ENCODE peak calls at places on chromosomes 16 and 17, in seven cellular contexts. One of them, this sample, is unnamed.

GRCh38 chr16:23914935-23915549 is 79.3 kb downstream of the PRKCB start:
- DNase-seq in stimulated activated naive CD8-positive, alpha-beta T cell treated with anti-CD3 and anti-CD28 coated beads, Interleukin-15, Interleukin-2, amounts not matched to agents 100 U/mL and 50 U/mL, for 24 hours: no peak
- DNase-seq in memory B cell: no peak
- DNase-seq in iris pigment epithelial cell: no peak
- DNase-seq in left ventricle myocardium superior: no peak
- DNase-seq in adrenal gland: no peak
- DNase-seq in fibroblast of mammary gland: no peak
- DNase-seq in this sample: no peak

GRCh38 chr16:50671644-50672260 is 9.4 kb downstream of the SNX20 start:
- DNase-seq in left ventricle myocardium superior: no peak
- DNase-seq in memory B cell: peak; percentile 46
- DNase-seq in adrenal gland: peak; percentile 29
- DNase-seq in fibroblast of mammary gland: peak; percentile 56
- DNase-seq in iris pigment epithelial cell: peak; percentile 23
- DNase-seq in stimulated activated naive CD8-positive, alpha-beta T cell treated with anti-CD3 and anti-CD28 coated beads, Interleukin-15, Interleukin-2, amounts not matched to agents 100 U/mL and 50 U/mL, for 24 hours: peak; percentile 73
- DNase-seq in this sample: peak; percentile 37

GRCh38 chr16:75108792-75109731 is 7.5 kb downstream of the LDHD start:
- DNase-seq in adrenal gland: peak; percentile 98
- DNase-seq in left ventricle myocardium superior: peak; percentile 92
- DNase-seq in stimulated activated naive CD8-positive, alpha-beta T cell treated with anti-CD3 and anti-CD28 coated beads, Interleukin-15, Interleukin-2, amounts not matched to agents 100 U/mL and 50 U/mL, for 24 hours: peak; percentile 84
- DNase-seq in memory B cell: peak; percentile 27
- DNase-seq in iris pigment epithelial cell: peak; percentile 94
- DNase-seq in fibroblast of mammary gland: peak; percentile 95
- DNase-seq in this sample: peak; percentile 91

GRCh38 chr17:67221062-67221998 is 23.7 kb downstream of the HELZ start:
- DNase-seq in memory B cell: no peak
- DNase-seq in iris pigment epithelial cell: peak; percentile 62
- DNase-seq in fibroblast of mammary gland: peak; percentile 37
- DNase-seq in stimulated activated naive CD8-positive, alpha-beta T cell treated with anti-CD3 and anti-CD28 coated beads, Interleukin-15, Interleukin-2, amounts not matched to agents 100 U/mL and 50 U/mL, for 24 hours: no peak
- DNase-seq in adrenal gland: peak; percentile 48
- DNase-seq in left ventricle myocardium superior: no peak
- DNase-seq in this sample: peak; percentile 78

GRCh38 chr17:2309338-2310143 is 5.8 kb downstream of the SRR start:
- DNase-seq in iris pigment epithelial cell: peak; percentile 58
- DNase-seq in left ventricle myocardium superior: no peak
- DNase-seq in fibroblast of mammary gland: peak; percentile 14
- DNase-seq in memory B cell: no peak
- DNase-seq in adrenal gland: peak; percentile 70
- DNase-seq in stimulated activated naive CD8-positive, alpha-beta T cell treated with anti-CD3 and anti-CD28 coated beads, Interleukin-15, Interleukin-2, amounts not matched to agents 100 U/mL and 50 U/mL, for 24 hours: no peak
- DNase-seq in this sample: peak; percentile 53

GRCh38 chr16:86906608-86907007 is 328.3 kb downstream of the FOXL1 start:
- DNase-seq in memory B cell: no peak
- DNase-seq in stimulated activated naive CD8-positive, alpha-beta T cell treated with anti-CD3 and anti-CD28 coated beads, Interleukin-15, Interleukin-2, amounts not matched to agents 100 U/mL and 50 U/mL, for 24 hours: no peak
- DNase-seq in adrenal gland: no peak
- DNase-seq in fibroblast of mammary gland: no peak
- DNase-seq in iris pigment epithelial cell: no peak
- DNase-seq in left ventricle myocardium superior: no peak
- DNase-seq in this sample: no peak

GRCh38 chr16:12009922-12010321 is 33.4 kb downstream of the SNX29 start:
- DNase-seq in adrenal gland: no peak
- DNase-seq in stimulated activated naive CD8-positive, alpha-beta T cell treated with anti-CD3 and anti-CD28 coated beads, Interleukin-15, Interleukin-2, amounts not matched to agents 100 U/mL and 50 U/mL, for 24 hours: no peak
- DNase-seq in iris pigment epithelial cell: no peak
- DNase-seq in fibroblast of mammary gland: no peak
- DNase-seq in left ventricle myocardium superior: no peak
- DNase-seq in memory B cell: no peak
- DNase-seq in this sample: no peak

GRCh38 chr17:40315206-40315605 is 6.2 kb downstream of the RARA start:
- DNase-seq in left ventricle myocardium superior: no peak
- DNase-seq in stimulated activated naive CD8-positive, alpha-beta T cell treated with anti-CD3 and anti-CD28 coated beads, Interleukin-15, Interleukin-2, amounts not matched to agents 100 U/mL and 50 U/mL, for 24 hours: no peak
- DNase-seq in iris pigment epithelial cell: no peak
- DNase-seq in fibroblast of mammary gland: no peak
- DNase-seq in adrenal gland: no peak
- DNase-seq in memory B cell: no peak
- DNase-seq in this sample: no peak

GRCh38 chr16:57889522-57889921 is 81.4 kb downstream of the CNGB1 start:
- DNase-seq in adrenal gland: no peak
- DNase-seq in left ventricle myocardium superior: no peak
- DNase-seq in iris pigment epithelial cell: peak; percentile 28
- DNase-seq in fibroblast of mammary gland: no peak
- DNase-seq in memory B cell: no peak
- DNase-seq in stimulated activated naive CD8-positive, alpha-beta T cell treated with anti-CD3 and anti-CD28 coated beads, Interleukin-15, Interleukin-2, amounts not matched to agents 100 U/mL and 50 U/mL, for 24 hours: no peak
- DNase-seq in this sample: no peak

GRCh38 chr16:87790278-87791023 is 24.7 kb upstream of the KLHDC4 start:
- DNase-seq in iris pigment epithelial cell: no peak
- DNase-seq in stimulated activated naive CD8-positive, alpha-beta T cell treated with anti-CD3 and anti-CD28 coated beads, Interleukin-15, Interleukin-2, amounts not matched to agents 100 U/mL and 50 U/mL, for 24 hours: no peak
- DNase-seq in fibroblast of mammary gland: no peak
- DNase-seq in left ventricle myocardium superior: peak; percentile 64
- DNase-seq in memory B cell: no peak
- DNase-seq in adrenal gland: peak; percentile 77
- DNase-seq in this sample: no peak

GRCh38 chr16:20743591-20743990 is 2.0 kb upstream of the THUMPD1 start:
- DNase-seq in adrenal gland: no peak
- DNase-seq in iris pigment epithelial cell: no peak
- DNase-seq in left ventricle myocardium superior: no peak
- DNase-seq in stimulated activated naive CD8-positive, alpha-beta T cell treated with anti-CD3 and anti-CD28 coated beads, Interleukin-15, Interleukin-2, amounts not matched to agents 100 U/mL and 50 U/mL, for 24 hours: no peak
- DNase-seq in memory B cell: no peak
- DNase-seq in fibroblast of mammary gland: no peak
- DNase-seq in this sample: no peak

GRCh38 chr17:57577751-57578607 is 167.1 kb downstream of the CCDC182 start:
- DNase-seq in memory B cell: no peak
- DNase-seq in left ventricle myocardium superior: peak; percentile 60
- DNase-seq in iris pigment epithelial cell: peak; percentile 89
- DNase-seq in adrenal gland: peak; percentile 85
- DNase-seq in stimulated activated naive CD8-positive, alpha-beta T cell treated with anti-CD3 and anti-CD28 coated beads, Interleukin-15, Interleukin-2, amounts not matched to agents 100 U/mL and 50 U/mL, for 24 hours: no peak
- DNase-seq in fibroblast of mammary gland: peak; percentile 71
- DNase-seq in this sample: peak; percentile 92

GRCh38 chr16:85286066-85286712 is 173.9 kb upstream of the CIBAR2 start:
- DNase-seq in memory B cell: no peak
- DNase-seq in left ventricle myocardium superior: peak; percentile 81
- DNase-seq in adrenal gland: peak; percentile 97
- DNase-seq in iris pigment epithelial cell: no peak
- DNase-seq in fibroblast of mammary gland: peak; percentile 88
- DNase-seq in stimulated activated naive CD8-positive, alpha-beta T cell treated with anti-CD3 and anti-CD28 coated beads, Interleukin-15, Interleukin-2, amounts not matched to agents 100 U/mL and 50 U/mL, for 24 hours: no peak
- DNase-seq in this sample: peak; percentile 67

GRCh38 chr16:77877712-77878111 is 89.3 kb downstream of the VAT1L start:
- DNase-seq in adrenal gland: peak; percentile 38
- DNase-seq in left ventricle myocardium superior: no peak
- DNase-seq in memory B cell: no peak
- DNase-seq in iris pigment epithelial cell: peak; percentile 96
- DNase-seq in fibroblast of mammary gland: peak; percentile 90
- DNase-seq in stimulated activated naive CD8-positive, alpha-beta T cell treated with anti-CD3 and anti-CD28 coated beads, Interleukin-15, Interleukin-2, amounts not matched to agents 100 U/mL and 50 U/mL, for 24 hours: no peak
- DNase-seq in this sample: peak; percentile 76

GRCh38 chr17:43434902-43435319 is 36.1 kb downstream of the ARL4D start:
- DNase-seq in adrenal gland: no peak
- DNase-seq in fibroblast of mammary gland: no peak
- DNase-seq in iris pigment epithelial cell: peak; percentile 49
- DNase-seq in stimulated activated naive CD8-positive, alpha-beta T cell treated with anti-CD3 and anti-CD28 coated beads, Interleukin-15, Interleukin-2, amounts not matched to agents 100 U/mL and 50 U/mL, for 24 hours: no peak
- DNase-seq in left ventricle myocardium superior: no peak
- DNase-seq in memory B cell: no peak
- DNase-seq in this sample: no peak

GRCh38 chr17:73586153-73586906 is 57.9 kb downstream of the SDK2 start:
- DNase-seq in adrenal gland: no peak
- DNase-seq in stimulated activated naive CD8-positive, alpha-beta T cell treated with anti-CD3 and anti-CD28 coated beads, Interleukin-15, Interleukin-2, amounts not matched to agents 100 U/mL and 50 U/mL, for 24 hours: no peak
- DNase-seq in fibroblast of mammary gland: no peak
- DNase-seq in iris pigment epithelial cell: no peak
- DNase-seq in memory B cell: no peak
- DNase-seq in left ventricle myocardium superior: no peak
- DNase-seq in this sample: no peak

GRCh38 chr17:17928422-17929386 is 43.5 kb downstream of the TOM1L2 start:
- DNase-seq in memory B cell: no peak
- DNase-seq in stimulated activated naive CD8-positive, alpha-beta T cell treated with anti-CD3 and anti-CD28 coated beads, Interleukin-15, Interleukin-2, amounts not matched to agents 100 U/mL and 50 U/mL, for 24 hours: no peak
- DNase-seq in adrenal gland: no peak
- DNase-seq in iris pigment epithelial cell: no peak
- DNase-seq in fibroblast of mammary gland: no peak
- DNase-seq in left ventricle myocardium superior: no peak
- DNase-seq in this sample: peak; percentile 58

GRCh38 chr16:49556252-49557069 is 182.9 kb downstream of the C16orf78 start:
- DNase-seq in adrenal gland: no peak
- DNase-seq in stimulated activated naive CD8-positive, alpha-beta T cell treated with anti-CD3 and anti-CD28 coated beads, Interleukin-15, Interleukin-2, amounts not matched to agents 100 U/mL and 50 U/mL, for 24 hours: no peak
- DNase-seq in memory B cell: no peak
- DNase-seq in fibroblast of mammary gland: peak; percentile 21
- DNase-seq in iris pigment epithelial cell: peak; percentile 57
- DNase-seq in left ventricle myocardium superior: no peak
- DNase-seq in this sample: peak; percentile 63

GRCh38 chr16:65457084-65457483 is 335.2 kb upstream of the CDH11 start:
- DNase-seq in adrenal gland: no peak
- DNase-seq in iris pigment epithelial cell: no peak
- DNase-seq in fibroblast of mammary gland: no peak
- DNase-seq in memory B cell: no peak
- DNase-seq in stimulated activated naive CD8-positive, alpha-beta T cell treated with anti-CD3 and anti-CD28 coated beads, Interleukin-15, Interleukin-2, amounts not matched to agents 100 U/mL and 50 U/mL, for 24 hours: no peak
- DNase-seq in left ventricle myocardium superior: no peak
- DNase-seq in this sample: no peak

GRCh38 chr17:7483238-7484066 is 714 bp upstream of the POLR2A start:
- DNase-seq in adrenal gland: peak; percentile 97
- DNase-seq in stimulated activated naive CD8-positive, alpha-beta T cell treated with anti-CD3 and anti-CD28 coated beads, Interleukin-15, Interleukin-2, amounts not matched to agents 100 U/mL and 50 U/mL, for 24 hours: peak; percentile 95
- DNase-seq in fibroblast of mammary gland: peak; percentile 91
- DNase-seq in memory B cell: peak; percentile 93
- DNase-seq in iris pigment epithelial cell: peak; percentile 93
- DNase-seq in left ventricle myocardium superior: peak; percentile 95
- DNase-seq in this sample: peak; percentile 95

GRCh38 chr16:1144476-1145382 is 8.2 kb upstream of the CACNA1H start:
- DNase-seq in left ventricle myocardium superior: no peak
- DNase-seq in stimulated activated naive CD8-positive, alpha-beta T cell treated with anti-CD3 and anti-CD28 coated beads, Interleukin-15, Interleukin-2, amounts not matched to agents 100 U/mL and 50 U/mL, for 24 hours: no peak
- DNase-seq in adrenal gland: no peak
- DNase-seq in fibroblast of mammary gland: no peak
- DNase-seq in memory B cell: no peak
- DNase-seq in iris pigment epithelial cell: no peak
- DNase-seq in this sample: no peak

GRCh38 chr16:27275394-27275793 is 6.8 kb upstream of the NSMCE1 start:
- DNase-seq in fibroblast of mammary gland: no peak
- DNase-seq in stimulated activated naive CD8-positive, alpha-beta T cell treated with anti-CD3 and anti-CD28 coated beads, Interleukin-15, Interleukin-2, amounts not matched to agents 100 U/mL and 50 U/mL, for 24 hours: no peak
- DNase-seq in left ventricle myocardium superior: no peak
- DNase-seq in memory B cell: no peak
- DNase-seq in adrenal gland: no peak
- DNase-seq in iris pigment epithelial cell: no peak
- DNase-seq in this sample: no peak

GRCh38 chr17:31680126-31680525 is 178.9 kb downstream of the COPRS start:
- DNase-seq in adrenal gland: no peak
- DNase-seq in iris pigment epithelial cell: no peak
- DNase-seq in memory B cell: no peak
- DNase-seq in left ventricle myocardium superior: no peak
- DNase-seq in stimulated activated naive CD8-positive, alpha-beta T cell treated with anti-CD3 and anti-CD28 coated beads, Interleukin-15, Interleukin-2, amounts not matched to agents 100 U/mL and 50 U/mL, for 24 hours: peak; percentile 59
- DNase-seq in fibroblast of mammary gland: no peak
- DNase-seq in this sample: no peak

GRCh38 chr17:40430272-40431230 is 12.7 kb upstream of the IGFBP4 start:
- DNase-seq in stimulated activated naive CD8-positive, alpha-beta T cell treated with anti-CD3 and anti-CD28 coated beads, Interleukin-15, Interleukin-2, amounts not matched to agents 100 U/mL and 50 U/mL, for 24 hours: no peak
- DNase-seq in left ventricle myocardium superior: peak; percentile 3
- DNase-seq in adrenal gland: no peak
- DNase-seq in fibroblast of mammary gland: no peak
- DNase-seq in iris pigment epithelial cell: no peak
- DNase-seq in memory B cell: no peak
- DNase-seq in this sample: no peak

GRCh38 chr16:85781685-85782370 is 17.5 kb downstream of the EMC8 start:
- DNase-seq in iris pigment epithelial cell: peak; percentile 31
- DNase-seq in left ventricle myocardium superior: peak; percentile 78
- DNase-seq in stimulated activated naive CD8-positive, alpha-beta T cell treated with anti-CD3 and anti-CD28 coated beads, Interleukin-15, Interleukin-2, amounts not matched to agents 100 U/mL and 50 U/mL, for 24 hours: no peak
- DNase-seq in adrenal gland: peak; percentile 44
- DNase-seq in memory B cell: no peak
- DNase-seq in fibroblast of mammary gland: peak; percentile 34
- DNase-seq in this sample: peak; percentile 43